ENCODE peak calls at places on chromosome 15, in ten cellular contexts. O is retinal pigment epithelial cell, G is PC-3, N is AG04450, H is A549, E is lower lobe of right lung, S is ovary, R is glutamatergic neuron, Q is stomach, D is AG09309. L is an unnamed sample.

GRCh38 chr15:69891070-69891491 is 206.6 kb downstream of the TLE3 start:
- DNase-seq in E (no peak), O (no peak), Q (no peak), S (no peak), D (no peak), G (no peak), R (no peak), N (no peak), H (no peak), L (no peak)

GRCh38 chr15:88003928-88004327 is 252.6 kb downstream of the NTRK3 start:
- DNase-seq in O (no peak), R (no peak), D (no peak), E (no peak), N (no peak), S (no peak), H (no peak), G (no peak), Q (no peak), L (no peak)

GRCh38 chr15:93987068-93987467 is 244.3 kb upstream of the MCTP2 start:
- DNase-seq in R (no peak), O (no peak), N (no peak), D (no peak), Q (no peak), S (no peak), H (no peak), E (no peak), G (no peak), L (no peak)

GRCh38 chr15:42903388-42904324 is 16.9 kb downstream of the TTBK2 start:
- DNase-seq in H (no peak), R (no peak), G (no peak), S (no peak), O (no peak), Q (no peak), E (no peak), N (no peak), D (no peak), L (no peak)

GRCh38 chr15:51312754-51313390 is 25.5 kb downstream of the CYP19A1 start:
- DNase-seq in R (no peak), Q (no peak), N (no peak), E (no peak), H (no peak), D (no peak), S (no peak), O (no peak), G (peak), L (no peak)

GRCh38 chr15:77421370-77421700 is 647 bp downstream of the HMG20A start:
- DNase-seq in D (no peak), O (no peak), E (no peak), Q (no peak), G (peak), N (no peak), R (no peak), S (no peak), H (peak), L (no peak)

GRCh38 chr15:68655686-68656437 is 77.1 kb downstream of the CORO2B start:
- DNase-seq in N (no peak), G (no peak), O (no peak), E (no peak), S (peak), D (no peak), Q (no peak), H (no peak), R (no peak), L (no peak)

GRCh38 chr15:41943543-41944312 is 28.6 kb downstream of the EHD4 start:
- DNase-seq in H (no peak), Q (no peak), N (no peak), R (no peak), G (no peak), E (no peak), D (no peak), S (no peak), O (no peak), L (no peak)

GRCh38 chr15:33608714-33609113 is 297.9 kb downstream of the RYR3 start:
- DNase-seq in H (no peak), N (no peak), Q (no peak), E (no peak), G (peak), D (no peak), R (no peak), S (no peak), O (no peak), L (no peak)

GRCh38 chr15:39232512-39232911 is 348.4 kb upstream of the THBS1 start:
- DNase-seq in R (peak), N (peak), D (peak), S (no peak), O (no peak), H (peak), Q (no peak), E (no peak), G (peak), L (no peak)

GRCh38 chr15:62920569-62921502 is 121.7 kb upstream of the TPM1 start:
- DNase-seq in S (no peak), Q (no peak), R (no peak), G (no peak), O (no peak), H (no peak), N (no peak), E (no peak), D (peak), L (no peak)

GRCh38 chr15:70892002-70892911 is at the start of the genes LRRC49 and THAP10:
- DNase-seq in N (peak), D (peak), G (peak), R (peak), E (peak), S (peak), H (peak), Q (peak), O (peak), L (peak)

GRCh38 chr15:63848881-63849551 is 15.3 kb upstream of the HERC1 start:
- DNase-seq in O (no peak), E (no peak), R (no peak), N (no peak), G (no peak), H (no peak), S (no peak), Q (no peak), D (no peak), L (no peak)

GRCh38 chr15:90325677-90326200 is 26.3 kb upstream of the ZNF774 start:
- DNase-seq in N (no peak), S (no peak), E (no peak), R (no peak), D (no peak), Q (no peak), G (no peak), O (no peak), H (no peak), L (no peak)

GRCh38 chr15:89030311-89030710 is 57.9 kb upstream of the ABHD2 start:
- DNase-seq in D (no peak), G (no peak), H (no peak), N (no peak), Q (no peak), R (no peak), O (no peak), S (no peak), E (no peak), L (no peak)

GRCh38 chr15:41585140-41586047 is 26.4 kb downstream of the TYRO3 start:
- DNase-seq in H (peak), Q (peak), D (peak), E (peak), G (peak), S (peak), R (peak), N (no peak), O (no peak), L (peak)

GRCh38 chr15:74733269-74733668 is 7.9 kb upstream of the CYP1A1 start:
- DNase-seq in Q (no peak), O (no peak), G (no peak), D (no peak), N (no peak), H (no peak), E (no peak), S (no peak), R (no peak), L (no peak)

GRCh38 chr15:59444980-59445500 is 7.1 kb downstream of the FAM81A start:
- DNase-seq in G (no peak), E (no peak), R (no peak), Q (no peak), H (no peak), N (no peak), S (no peak), D (no peak), O (no peak), L (no peak)

GRCh38 chr15:38683382-38684242 is 119.0 kb upstream of the RASGRP1 start:
- DNase-seq in N (no peak), D (no peak), E (peak), R (peak), G (peak), S (no peak), O (no peak), Q (peak), H (peak), L (peak)

GRCh38 chr15:65287515-65287845 is 797 bp upstream of the PARP16 start:
- DNase-seq in Q (no peak), S (no peak), O (no peak), N (no peak), R (no peak), G (no peak), H (no peak), D (no peak), E (no peak), L (no peak)

GRCh38 chr15:65286069-65286703 is 497 bp downstream of the PARP16 start:
- DNase-seq in D (no peak), E (peak), H (no peak), Q (peak), S (no peak), R (no peak), O (no peak), G (peak), N (no peak), L (no peak)

GRCh38 chr15:65285291-65286068 is 1.2 kb downstream of the PARP16 start:
- DNase-seq in O (no peak), H (no peak), N (no peak), R (no peak), S (no peak), Q (no peak), E (no peak), G (no peak), D (no peak), L (no peak)

GRCh38 chr15:65289261-65289854 is 2.7 kb upstream of the PARP16 start:
- DNase-seq in H (no peak), R (no peak), S (no peak), D (no peak), N (no peak), Q (no peak), E (no peak), G (no peak), O (no peak), L (no peak)

DNA sequence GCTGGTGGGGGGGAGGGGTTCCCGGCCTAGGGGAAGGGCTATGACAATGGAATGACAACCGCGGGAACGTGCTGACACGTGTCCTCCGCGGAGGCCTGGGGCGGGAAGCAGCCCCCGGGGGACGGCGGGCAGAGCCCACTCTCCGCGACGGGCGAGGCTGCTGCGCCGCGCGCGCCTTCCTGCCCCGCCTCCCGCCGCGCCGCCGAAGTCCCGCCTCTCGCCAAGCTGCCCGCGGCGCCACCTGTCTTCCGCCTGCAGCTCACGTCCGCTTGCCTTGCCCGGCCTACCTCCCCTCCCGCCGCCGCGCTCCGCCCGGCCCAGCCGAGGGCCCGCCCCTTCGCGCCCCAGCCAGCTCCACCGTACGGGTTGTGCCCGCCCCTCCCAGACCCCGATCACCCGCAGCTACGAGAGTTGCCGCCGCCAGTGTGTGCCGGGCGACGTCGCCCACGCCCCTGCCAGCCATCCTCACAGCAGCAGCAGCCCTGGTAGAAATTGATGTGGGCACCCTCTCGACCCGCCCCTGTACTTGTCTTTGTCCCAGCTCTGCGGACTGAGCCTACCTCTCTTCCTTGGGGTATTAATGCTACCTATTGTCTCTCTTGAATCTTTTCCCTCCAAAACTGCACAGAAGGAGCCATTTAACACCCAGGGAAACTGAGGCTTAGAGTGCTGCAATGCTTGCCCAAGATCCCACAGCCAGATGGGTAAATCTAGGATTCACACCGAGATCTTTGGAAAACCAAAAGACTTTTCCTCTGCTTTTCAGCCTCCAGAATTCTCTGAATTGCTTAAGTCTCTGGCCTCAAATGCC is at the start of gene PARP16:
- DNase-seq in N (peak), Q (peak), H (peak), E (peak), D (no peak), O (no peak), S (peak), G (peak), R (peak), L (peak)
- TF ChIP-seq CTCF in N (peak), Q (peak), H (peak), E (peak), D (peak), O (peak), S (peak), G (no peak), R (no peak), L (no peak)

GRCh38 chr15:55289573-55290360 is at the start of gene RAB27A:
- DNase-seq in D (no peak), E (peak), G (peak), R (peak), O (no peak), S (peak), N (no peak), H (peak), Q (peak), L (peak)

GRCh38 chr15:55288006-55288717 is 1.5 kb downstream of the RAB27A start:
- DNase-seq in H (no peak), R (no peak), G (no peak), Q (no peak), E (no peak), N (no peak), D (no peak), S (no peak), O (no peak), L (no peak)

GRCh38 chr15:55289011-55289572 is 521 bp downstream of the RAB27A start:
- DNase-seq in E (peak), G (peak), Q (peak), R (peak), O (no peak), N (no peak), H (peak), D (no peak), S (no peak), L (no peak)

DNA sequence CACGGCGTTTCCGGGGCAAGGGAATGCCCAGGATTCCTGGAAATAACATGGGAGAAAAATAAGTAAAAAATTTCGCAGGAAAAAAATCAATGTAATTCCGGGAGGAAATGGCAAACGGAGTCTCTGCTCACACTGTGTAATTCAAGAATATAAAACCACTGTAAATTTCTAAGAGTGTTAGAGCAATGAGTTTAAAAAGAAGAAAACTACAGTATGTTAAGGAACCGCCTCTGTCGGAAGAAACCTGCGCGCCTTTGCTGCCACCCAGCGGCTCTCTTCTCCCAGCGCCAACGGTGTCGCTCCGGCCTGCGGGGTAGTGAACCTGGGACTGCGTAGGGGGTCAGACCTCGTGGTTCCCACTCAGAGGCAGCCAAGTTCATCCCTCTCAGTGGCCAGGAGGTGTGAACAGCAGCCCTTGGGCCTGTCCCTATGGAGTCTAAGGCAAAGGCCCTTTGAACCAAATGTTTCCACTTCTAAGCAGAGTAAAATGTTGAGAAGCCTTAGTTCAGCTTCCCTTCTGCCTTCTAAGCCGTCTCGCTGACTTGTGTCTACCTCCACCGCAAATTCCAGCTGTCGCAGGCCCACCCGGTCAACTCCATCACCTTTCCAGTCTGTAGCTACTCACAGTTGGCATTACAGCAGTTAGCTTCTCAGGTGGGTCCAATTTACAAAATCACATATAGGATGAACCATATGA is 896 bp upstream of the RAB27A start:
- DNase-seq in H (peak), R (peak), N (peak), Q (peak), D (no peak), G (peak), S (peak), E (peak), O (no peak), L (peak)
- TF ChIP-seq CTCF in H (peak), R (peak), N (peak), Q (peak), D (peak), G (peak), S (peak), E (peak), O (peak), L (peak)

DNA sequence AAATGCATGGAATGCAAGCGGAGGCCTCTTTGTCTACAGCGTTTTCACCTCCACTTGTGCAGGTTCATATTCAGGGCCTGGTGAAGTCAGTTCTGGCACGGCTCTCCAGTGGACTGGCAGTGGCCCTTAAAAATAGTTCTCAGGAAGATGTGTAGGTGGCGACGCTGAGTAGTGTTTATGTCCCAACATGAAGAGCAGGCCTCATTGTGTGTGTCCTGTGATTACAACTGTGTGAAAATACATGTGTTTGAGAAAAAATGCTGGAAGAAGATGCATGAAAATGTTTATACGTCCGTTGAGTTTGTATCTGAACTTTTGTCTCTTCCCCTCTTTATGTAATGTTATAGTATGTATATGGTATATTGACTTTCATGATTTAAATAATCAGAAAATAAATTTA is 7.2 kb downstream of the LIPC start:
- DNase-seq in H (peak), S (no peak), G (peak), O (no peak), D (peak), Q (no peak), R (peak), N (peak), E (no peak), L (no peak)
- TF ChIP-seq CTCF in H (peak), S (no peak), G (peak), O (peak), D (peak), Q (no peak), R (peak), N (peak), E (peak), L (no peak)

GRCh38 chr15:80325206-80325605 is 73.2 kb upstream of the CTXND1 start:
- DNase-seq in S (no peak), G (no peak), N (no peak), E (no peak), Q (no peak), H (no peak), O (no peak), R (no peak), D (no peak), L (no peak)

GRCh38 chr15:80328496-80328895 is 75.7 kb upstream of the ARNT2 start:
- DNase-seq in R (no peak), D (no peak), Q (no peak), N (no peak), G (no peak), H (no peak), O (no peak), S (no peak), E (no peak), L (no peak)

GRCh38 chr15:80317389-80318169 is 65.6 kb upstream of the CTXND1 start:
- DNase-seq in D (peak), O (no peak), N (peak), E (no peak), S (no peak), Q (no peak), H (no peak), R (no peak), G (peak), L (no peak)

GRCh38 chr15:80323285-80323684 is 71.3 kb upstream of the CTXND1 start:
- DNase-seq in H (no peak), E (no peak), G (peak), O (no peak), S (no peak), N (no peak), D (no peak), R (no peak), Q (no peak), L (no peak)
- TF ChIP-seq CTCF in H (peak), E (no peak), G (peak), O (peak), S (no peak), N (peak), D (peak), R (peak), Q (no peak), L (peak)

GRCh38 chr15:43915820-43916660 is 89.2 kb downstream of the WDR76 start:
- DNase-seq in O (no peak), D (no peak), E (no peak), Q (no peak), S (peak), H (no peak), N (no peak), R (peak), G (no peak), L (no peak)
- TF ChIP-seq CTCF in O (no peak), D (no peak), E (no peak), Q (no peak), S (no peak), H (no peak), N (no peak), R (no peak), G (no peak), L (no peak)

DNA sequence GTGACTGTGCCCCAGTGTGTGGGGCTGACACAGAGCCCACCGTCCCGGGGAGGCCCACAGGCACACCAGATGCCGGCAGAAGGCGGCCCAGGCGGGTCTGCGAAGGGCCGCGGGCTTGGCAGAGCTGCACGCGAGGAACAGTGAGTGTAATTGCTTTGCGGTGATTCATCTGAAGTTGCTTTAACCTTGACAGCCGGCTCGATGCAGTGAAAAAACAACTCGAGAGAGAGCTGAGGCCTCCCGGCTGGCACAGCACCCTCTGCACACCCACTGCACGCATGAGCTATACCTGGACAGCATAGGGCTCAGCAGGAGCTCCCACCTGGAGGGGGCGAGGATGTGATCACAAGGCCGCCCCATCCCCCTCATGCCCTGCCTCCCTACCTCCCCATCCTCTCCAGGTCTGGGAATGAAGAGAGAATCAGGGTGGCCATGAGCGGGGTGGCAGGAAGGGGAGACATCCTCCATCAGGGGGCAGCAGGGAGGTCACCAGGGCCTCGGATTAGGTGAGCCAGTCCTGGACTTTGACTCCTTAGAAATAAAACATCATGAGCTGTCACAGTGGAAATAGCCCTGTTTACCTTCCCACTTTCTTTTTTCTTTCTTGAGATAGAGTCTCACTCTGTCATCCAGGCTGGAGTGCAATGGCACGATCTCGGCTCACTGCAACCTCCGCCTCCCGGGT is 172.6 kb downstream of the MEGF11 start:
- DNase-seq in G (no peak), O (no peak), Q (no peak), D (no peak), S (peak), N (peak), R (peak), E (no peak), H (peak), L (no peak)
- TF ChIP-seq CTCF in G (peak), O (peak), Q (no peak), D (no peak), S (no peak), N (no peak), R (no peak), E (no peak), H (peak), L (no peak)

DNA sequence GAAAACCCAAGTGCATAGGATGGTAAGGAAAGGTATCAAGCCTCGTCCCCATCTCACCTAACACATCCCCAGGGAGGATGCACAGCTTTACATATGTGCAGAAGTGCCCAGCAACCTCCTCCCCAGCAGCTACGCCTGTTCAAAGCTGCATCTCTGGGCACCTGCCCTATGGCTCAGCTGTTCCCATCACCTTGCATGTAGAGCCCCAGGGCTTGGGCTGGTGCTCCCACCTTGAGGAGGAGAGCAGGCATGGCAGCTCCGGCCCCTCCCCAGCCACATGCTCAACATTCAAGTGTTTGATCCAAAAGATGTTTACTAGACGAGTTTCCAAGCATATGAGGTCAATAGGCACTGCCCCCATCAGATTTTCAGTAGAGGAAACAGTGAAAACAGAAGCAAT is 173.5 kb downstream of the ATP10A start:
- DNase-seq in D (no peak), Q (no peak), H (no peak), E (no peak), G (no peak), O (no peak), N (no peak), R (no peak), S (no peak), L (no peak)
- TF ChIP-seq CTCF in D (no peak), Q (no peak), H (no peak), E (no peak), G (no peak), O (no peak), N (no peak), R (no peak), S (no peak), L (no peak)

L was measured in mesothelial cell of epicardium.